ENCODE peak calls at places on chromosomes 7 and 10, in seven cellular contexts. One of them, this sample, is unnamed.

GRCh38 chr10:102352066-102352715 is 43.3 kb upstream of the NFKB2 start:
- DNase-seq in gastrocnemius medialis: peak
- DNase-seq in sigmoid colon: peak
- DNase-seq in A549: peak
- DNase-seq in adrenal gland: peak
- DNase-seq in GM12878: no peak
- DNase-seq in heart left ventricle: peak
- DNase-seq in this sample: peak

GRCh38 chr7:107879400-107880035 is 11.5 kb upstream of the DLD start:
- DNase-seq in adrenal gland: peak
- DNase-seq in GM12878: no peak
- DNase-seq in gastrocnemius medialis: no peak
- DNase-seq in heart left ventricle: no peak
- DNase-seq in sigmoid colon: no peak
- DNase-seq in A549: peak
- DNase-seq in this sample: no peak

GRCh38 chr10:68333452-68333851 is 724 bp upstream of the PBLD start:
- DNase-seq in heart left ventricle: no peak
- DNase-seq in sigmoid colon: no peak
- DNase-seq in A549: no peak
- DNase-seq in GM12878: no peak
- DNase-seq in adrenal gland: no peak
- DNase-seq in gastrocnemius medialis: no peak
- DNase-seq in this sample: no peak

GRCh38 chr7:156929789-156930539 is 19.5 kb upstream of the NOM1 start:
- DNase-seq in heart left ventricle: no peak
- DNase-seq in A549: no peak
- DNase-seq in sigmoid colon: no peak
- DNase-seq in GM12878: no peak
- DNase-seq in adrenal gland: no peak
- DNase-seq in gastrocnemius medialis: no peak
- DNase-seq in this sample: no peak

GRCh38 chr10:86334515-86335085 is 32.0 kb downstream of the GRID1 start:
- DNase-seq in heart left ventricle: no peak
- DNase-seq in gastrocnemius medialis: no peak
- DNase-seq in adrenal gland: no peak
- DNase-seq in sigmoid colon: peak
- DNase-seq in GM12878: no peak
- DNase-seq in A549: no peak
- DNase-seq in this sample: no peak

GRCh38 chr10:129921801-129922597 is 42.1 kb downstream of the EBF3 start:
- DNase-seq in gastrocnemius medialis: no peak
- DNase-seq in sigmoid colon: peak
- DNase-seq in heart left ventricle: no peak
- DNase-seq in adrenal gland: no peak
- DNase-seq in A549: no peak
- DNase-seq in GM12878: no peak
- DNase-seq in this sample: no peak

GRCh38 chr10:22658745-22659410 is 55.5 kb downstream of the PIP4K2A start:
- DNase-seq in gastrocnemius medialis: no peak
- DNase-seq in GM12878: no peak
- DNase-seq in A549: no peak
- DNase-seq in adrenal gland: no peak
- DNase-seq in sigmoid colon: no peak
- DNase-seq in heart left ventricle: no peak
- DNase-seq in this sample: no peak

GRCh38 chr7:4919969-4920766 is 36.7 kb upstream of the RADIL start:
- DNase-seq in GM12878: no peak
- DNase-seq in heart left ventricle: no peak
- DNase-seq in adrenal gland: no peak
- DNase-seq in gastrocnemius medialis: no peak
- DNase-seq in A549: no peak
- DNase-seq in sigmoid colon: no peak
- DNase-seq in this sample: peak

GRCh38 chr7:39453743-39454355 is 112.4 kb upstream of the YAE1 start:
- DNase-seq in sigmoid colon: no peak
- DNase-seq in A549: peak
- DNase-seq in adrenal gland: peak
- DNase-seq in heart left ventricle: no peak
- DNase-seq in GM12878: peak
- DNase-seq in gastrocnemius medialis: no peak
- DNase-seq in this sample: no peak

GRCh38 chr7:23214423-23214822 is 32.2 kb upstream of the GPNMB start:
- DNase-seq in gastrocnemius medialis: no peak
- DNase-seq in adrenal gland: no peak
- DNase-seq in GM12878: no peak
- DNase-seq in heart left ventricle: no peak
- DNase-seq in A549: no peak
- DNase-seq in sigmoid colon: no peak
- DNase-seq in this sample: no peak

GRCh38 chr10:4283841-4284610 is 499.0 kb upstream of the KLF6 start:
- DNase-seq in heart left ventricle: peak
- DNase-seq in gastrocnemius medialis: peak
- DNase-seq in A549: no peak
- DNase-seq in sigmoid colon: peak
- DNase-seq in GM12878: no peak
- DNase-seq in adrenal gland: peak
- DNase-seq in this sample: no peak
- H3K4me3 ChIP-seq in heart left ventricle: no peak
- H3K4me3 ChIP-seq in gastrocnemius medialis: no peak
- H3K4me3 ChIP-seq in A549: no peak
- H3K4me3 ChIP-seq in sigmoid colon: no peak
- H3K4me3 ChIP-seq in GM12878: no peak
- H3K4me3 ChIP-seq in adrenal gland: no peak
- H3K4me3 ChIP-seq in this sample: no peak

GRCh38 chr7:128830231-128831177 is at the start of gene FLNC:
- DNase-seq in A549: no peak
- DNase-seq in sigmoid colon: peak
- DNase-seq in gastrocnemius medialis: peak
- DNase-seq in adrenal gland: peak
- DNase-seq in heart left ventricle: peak
- DNase-seq in GM12878: no peak
- DNase-seq in this sample: peak
- TF ChIP-seq POLR2A in A549: no peak
- TF ChIP-seq POLR2A in sigmoid colon: peak
- TF ChIP-seq POLR2A in gastrocnemius medialis: peak
- TF ChIP-seq POLR2A in adrenal gland: no peak
- TF ChIP-seq POLR2A in heart left ventricle: peak
- TF ChIP-seq POLR2A in GM12878: no peak
- TF ChIP-seq POLR2A in this sample: no peak

GRCh38 chr7:18356195-18356645 is 139.3 kb upstream of the HDAC9 start:
- DNase-seq in heart left ventricle: no peak
- DNase-seq in sigmoid colon: no peak
- DNase-seq in A549: peak
- DNase-seq in gastrocnemius medialis: no peak
- DNase-seq in GM12878: no peak
- DNase-seq in adrenal gland: no peak
- DNase-seq in this sample: no peak
- H3K4me3 ChIP-seq in heart left ventricle: peak
- H3K4me3 ChIP-seq in sigmoid colon: no peak
- H3K4me3 ChIP-seq in A549: no peak
- H3K4me3 ChIP-seq in gastrocnemius medialis: peak
- H3K4me3 ChIP-seq in GM12878: no peak
- H3K4me3 ChIP-seq in adrenal gland: no peak
- H3K4me3 ChIP-seq in this sample: no peak

DNA sequence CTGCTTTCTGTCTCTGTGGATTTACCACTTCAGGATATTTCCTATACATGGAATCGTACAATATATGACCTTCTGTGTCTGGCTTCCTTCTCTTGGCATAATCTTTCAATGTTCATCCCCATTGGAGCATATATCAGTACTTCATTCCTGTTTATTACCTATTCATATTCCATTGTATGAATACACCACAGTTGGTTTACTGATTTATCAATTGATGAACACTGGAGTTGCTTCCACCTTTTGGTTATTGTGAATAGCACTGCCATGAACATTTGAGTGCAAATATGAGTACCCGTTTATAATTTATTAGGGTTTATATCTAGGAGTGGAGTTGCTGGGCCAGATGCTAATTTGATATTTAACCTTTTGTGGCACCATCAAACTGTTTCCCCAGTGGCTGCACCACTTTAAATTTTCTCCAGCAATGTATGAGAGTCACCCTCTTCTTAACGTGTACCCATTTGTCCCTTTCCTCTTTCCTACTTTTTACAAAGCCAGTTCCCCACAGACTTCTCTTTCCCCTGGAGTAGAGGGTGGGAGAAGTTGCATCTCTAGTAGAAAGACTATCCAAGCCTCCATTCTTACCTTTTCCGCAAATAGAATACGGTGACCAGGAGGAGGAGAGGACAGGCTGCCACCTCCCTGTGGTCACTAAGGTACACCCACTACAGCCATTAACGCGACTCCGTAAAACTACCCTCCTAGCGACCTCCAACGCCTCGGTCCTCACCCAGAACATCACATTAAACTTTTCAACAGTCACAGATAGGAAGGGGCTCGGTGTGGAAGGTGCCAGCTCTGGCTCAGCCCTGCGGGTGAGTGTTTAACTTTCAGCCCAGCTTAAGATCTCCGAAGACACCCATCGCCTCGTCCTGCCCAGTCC is 25.6 kb downstream of the SCD start:
- DNase-seq in gastrocnemius medialis: no peak
- DNase-seq in adrenal gland: no peak
- DNase-seq in A549: no peak
- DNase-seq in GM12878: no peak
- DNase-seq in sigmoid colon: no peak
- DNase-seq in heart left ventricle: no peak
- DNase-seq in this sample: no peak
- TF ChIP-seq POLR2A in gastrocnemius medialis: no peak
- TF ChIP-seq POLR2A in adrenal gland: no peak
- TF ChIP-seq POLR2A in A549: peak
- TF ChIP-seq POLR2A in GM12878: no peak
- TF ChIP-seq POLR2A in sigmoid colon: no peak
- TF ChIP-seq POLR2A in heart left ventricle: no peak
- TF ChIP-seq POLR2A in this sample: no peak

DNA sequence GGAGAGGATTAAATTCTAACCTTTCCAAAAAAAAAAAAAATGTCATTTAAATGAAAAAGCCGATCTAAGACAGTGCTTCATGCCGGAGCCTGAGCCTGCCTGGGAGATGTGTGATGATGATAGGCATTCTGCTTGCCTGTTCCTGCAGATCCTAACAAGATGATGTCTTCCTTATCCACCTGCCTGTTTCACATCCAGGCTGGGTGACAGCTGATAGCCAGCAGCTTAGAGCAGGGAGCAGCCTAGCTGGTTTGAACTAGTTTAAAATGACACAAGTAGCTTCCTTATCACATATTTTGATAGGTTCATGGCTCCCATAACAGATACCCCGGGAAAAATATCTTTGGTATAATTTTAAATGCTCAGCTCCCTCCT is 96.7 kb upstream of the FGFR2 start:
- DNase-seq in heart left ventricle: no peak
- DNase-seq in adrenal gland: no peak
- DNase-seq in sigmoid colon: no peak
- DNase-seq in A549: no peak
- DNase-seq in GM12878: no peak
- DNase-seq in gastrocnemius medialis: no peak
- DNase-seq in this sample: no peak
- H3K4me3 ChIP-seq in heart left ventricle: no peak
- H3K4me3 ChIP-seq in adrenal gland: no peak
- H3K4me3 ChIP-seq in sigmoid colon: no peak
- H3K4me3 ChIP-seq in A549: no peak
- H3K4me3 ChIP-seq in GM12878: no peak
- H3K4me3 ChIP-seq in gastrocnemius medialis: no peak
- H3K4me3 ChIP-seq in this sample: no peak

GRCh38 chr7:99457050-99457645 is 8.8 kb downstream of the ATP5MF start:
- DNase-seq in A549: no peak
- DNase-seq in GM12878: no peak
- DNase-seq in gastrocnemius medialis: no peak
- DNase-seq in sigmoid colon: no peak
- DNase-seq in heart left ventricle: no peak
- DNase-seq in adrenal gland: no peak
- DNase-seq in this sample: no peak
- TF ChIP-seq POLR2A in A549: no peak
- TF ChIP-seq POLR2A in GM12878: no peak
- TF ChIP-seq POLR2A in gastrocnemius medialis: no peak
- TF ChIP-seq POLR2A in sigmoid colon: no peak
- TF ChIP-seq POLR2A in heart left ventricle: no peak
- TF ChIP-seq POLR2A in adrenal gland: no peak
- TF ChIP-seq POLR2A in this sample: no peak

GRCh38 chr7:110454713-110455112 is 636.2 kb upstream of the LRRN3 start:
- DNase-seq in GM12878: no peak
- DNase-seq in heart left ventricle: no peak
- DNase-seq in A549: no peak
- DNase-seq in gastrocnemius medialis: no peak
- DNase-seq in sigmoid colon: no peak
- DNase-seq in adrenal gland: no peak
- DNase-seq in this sample: no peak
- H3K4me3 ChIP-seq in GM12878: no peak
- H3K4me3 ChIP-seq in heart left ventricle: no peak
- H3K4me3 ChIP-seq in A549: no peak
- H3K4me3 ChIP-seq in gastrocnemius medialis: no peak
- H3K4me3 ChIP-seq in sigmoid colon: no peak
- H3K4me3 ChIP-seq in adrenal gland: no peak
- H3K4me3 ChIP-seq in this sample: no peak

GRCh38 chr10:58268946-58269831 is at the start of gene CISD1:
- DNase-seq in gastrocnemius medialis: peak
- DNase-seq in adrenal gland: peak
- DNase-seq in A549: peak
- DNase-seq in heart left ventricle: peak
- DNase-seq in GM12878: peak
- DNase-seq in sigmoid colon: peak
- DNase-seq in this sample: peak

GRCh38 chr10:58267713-58268453 is at the start of gene IPMK:
- DNase-seq in sigmoid colon: peak
- DNase-seq in gastrocnemius medialis: peak
- DNase-seq in adrenal gland: peak
- DNase-seq in heart left ventricle: peak
- DNase-seq in A549: peak
- DNase-seq in GM12878: peak
- DNase-seq in this sample: peak

GRCh38 chr10:58268454-58268945 is 462 bp upstream of the CISD1 start:
- DNase-seq in heart left ventricle: no peak
- DNase-seq in A549: peak
- DNase-seq in sigmoid colon: peak
- DNase-seq in gastrocnemius medialis: no peak
- DNase-seq in adrenal gland: no peak
- DNase-seq in GM12878: no peak
- DNase-seq in this sample: no peak

GRCh38 chr10:58266003-58266825 is 1.5 kb downstream of the IPMK start:
- DNase-seq in adrenal gland: peak
- DNase-seq in heart left ventricle: no peak
- DNase-seq in A549: peak
- DNase-seq in gastrocnemius medialis: peak
- DNase-seq in sigmoid colon: no peak
- DNase-seq in GM12878: no peak
- DNase-seq in this sample: no peak

GRCh38 chr10:58266826-58267712 is 625 bp downstream of the IPMK start:
- DNase-seq in heart left ventricle: peak
- DNase-seq in adrenal gland: peak
- DNase-seq in sigmoid colon: peak
- DNase-seq in GM12878: no peak
- DNase-seq in gastrocnemius medialis: peak
- DNase-seq in A549: no peak
- DNase-seq in this sample: peak
- TF ChIP-seq POLR2A in heart left ventricle: no peak
- TF ChIP-seq POLR2A in adrenal gland: no peak
- TF ChIP-seq POLR2A in sigmoid colon: no peak
- TF ChIP-seq POLR2A in GM12878: no peak
- TF ChIP-seq POLR2A in gastrocnemius medialis: no peak
- TF ChIP-seq POLR2A in A549: no peak
- TF ChIP-seq POLR2A in this sample: peak

This sample was measured in upper lobe of left lung.